ENCODE peak calls at places on chromosomes 2 and 18, in eight cellular contexts. One of them, this sample, is unnamed.

GRCh38 chr2:96329416-96329815 is 4.3 kb downstream of the ITPRIPL1 start:
- DNase-seq in foreskin fibroblast: peak
- DNase-seq in NCI-H748 treated with DMSO at 0.1 percent for 48 hours: no peak
- DNase-seq in tibial artery: no peak
- DNase-seq in H7: no peak
- DNase-seq in neuronal stem cell: no peak
- DNase-seq in posterior cingulate gyrus: no peak
- DNase-seq in activated CD8-positive, alpha-beta memory T cell treated with anti-CD3 and anti-CD28 coated beads, Interleukin-2, amount 50 U/mL, for 48 hours: no peak
- DNase-seq in this sample: peak

GRCh38 chr2:197307236-197307932 is 3.2 kb downstream of the ANKRD44 start:
- DNase-seq in foreskin fibroblast: no peak
- DNase-seq in NCI-H748 treated with DMSO at 0.1 percent for 48 hours: no peak
- DNase-seq in tibial artery: no peak
- DNase-seq in H7: no peak
- DNase-seq in neuronal stem cell: no peak
- DNase-seq in posterior cingulate gyrus: no peak
- DNase-seq in activated CD8-positive, alpha-beta memory T cell treated with anti-CD3 and anti-CD28 coated beads, Interleukin-2, amount 50 U/mL, for 48 hours: no peak
- DNase-seq in this sample: no peak

GRCh38 chr2:201696151-201696659 is 2.2 kb downstream of the MPP4 start:
- DNase-seq in foreskin fibroblast: peak
- DNase-seq in NCI-H748 treated with DMSO at 0.1 percent for 48 hours: no peak
- DNase-seq in tibial artery: no peak
- DNase-seq in H7: no peak
- DNase-seq in neuronal stem cell: no peak
- DNase-seq in posterior cingulate gyrus: no peak
- DNase-seq in activated CD8-positive, alpha-beta memory T cell treated with anti-CD3 and anti-CD28 coated beads, Interleukin-2, amount 50 U/mL, for 48 hours: no peak
- DNase-seq in this sample: peak

GRCh38 chr2:6865346-6866238 is at the start of gene CMPK2:
- DNase-seq in foreskin fibroblast: peak
- DNase-seq in NCI-H748 treated with DMSO at 0.1 percent for 48 hours: no peak
- DNase-seq in tibial artery: peak
- DNase-seq in H7: peak
- DNase-seq in neuronal stem cell: peak
- DNase-seq in posterior cingulate gyrus: peak
- DNase-seq in activated CD8-positive, alpha-beta memory T cell treated with anti-CD3 and anti-CD28 coated beads, Interleukin-2, amount 50 U/mL, for 48 hours: peak
- DNase-seq in this sample: peak

GRCh38 chr18:45521151-45521550 is 94.1 kb upstream of the SLC14A2 start:
- DNase-seq in foreskin fibroblast: peak
- DNase-seq in NCI-H748 treated with DMSO at 0.1 percent for 48 hours: no peak
- DNase-seq in tibial artery: no peak
- DNase-seq in H7: no peak
- DNase-seq in neuronal stem cell: no peak
- DNase-seq in posterior cingulate gyrus: no peak
- DNase-seq in activated CD8-positive, alpha-beta memory T cell treated with anti-CD3 and anti-CD28 coated beads, Interleukin-2, amount 50 U/mL, for 48 hours: no peak
- DNase-seq in this sample: peak

GRCh38 chr18:32612651-32613050 is 142.0 kb upstream of the GAREM1 start:
- DNase-seq in foreskin fibroblast: no peak
- DNase-seq in NCI-H748 treated with DMSO at 0.1 percent for 48 hours: peak
- DNase-seq in tibial artery: no peak
- DNase-seq in H7: no peak
- DNase-seq in neuronal stem cell: no peak
- DNase-seq in posterior cingulate gyrus: no peak
- DNase-seq in activated CD8-positive, alpha-beta memory T cell treated with anti-CD3 and anti-CD28 coated beads, Interleukin-2, amount 50 U/mL, for 48 hours: no peak
- DNase-seq in this sample: no peak

GRCh38 chr2:17615728-17616351 is 75.3 kb downstream of the VSNL1 start:
- DNase-seq in foreskin fibroblast: peak
- DNase-seq in NCI-H748 treated with DMSO at 0.1 percent for 48 hours: no peak
- DNase-seq in tibial artery: no peak
- DNase-seq in H7: no peak
- DNase-seq in neuronal stem cell: no peak
- DNase-seq in posterior cingulate gyrus: no peak
- DNase-seq in activated CD8-positive, alpha-beta memory T cell treated with anti-CD3 and anti-CD28 coated beads, Interleukin-2, amount 50 U/mL, for 48 hours: no peak
- DNase-seq in this sample: peak

GRCh38 chr2:204026294-204026693 is 89.7 kb downstream of the ICOS start:
- DNase-seq in foreskin fibroblast: no peak
- DNase-seq in NCI-H748 treated with DMSO at 0.1 percent for 48 hours: no peak
- DNase-seq in tibial artery: no peak
- DNase-seq in H7: peak
- DNase-seq in neuronal stem cell: no peak
- DNase-seq in posterior cingulate gyrus: no peak
- DNase-seq in activated CD8-positive, alpha-beta memory T cell treated with anti-CD3 and anti-CD28 coated beads, Interleukin-2, amount 50 U/mL, for 48 hours: no peak
- DNase-seq in this sample: no peak

GRCh38 chr2:236568068-236568921 is 1.3 kb upstream of the ACKR3 start:
- DNase-seq in foreskin fibroblast: peak
- DNase-seq in NCI-H748 treated with DMSO at 0.1 percent for 48 hours: no peak
- DNase-seq in tibial artery: peak
- DNase-seq in H7: peak
- DNase-seq in neuronal stem cell: no peak
- DNase-seq in posterior cingulate gyrus: no peak
- DNase-seq in activated CD8-positive, alpha-beta memory T cell treated with anti-CD3 and anti-CD28 coated beads, Interleukin-2, amount 50 U/mL, for 48 hours: peak
- DNase-seq in this sample: peak

GRCh38 chr2:98333922-98334321 is 12.3 kb upstream of the CNGA3 start:
- DNase-seq in foreskin fibroblast: peak
- DNase-seq in NCI-H748 treated with DMSO at 0.1 percent for 48 hours: no peak
- DNase-seq in tibial artery: no peak
- DNase-seq in H7: no peak
- DNase-seq in neuronal stem cell: no peak
- DNase-seq in posterior cingulate gyrus: no peak
- DNase-seq in activated CD8-positive, alpha-beta memory T cell treated with anti-CD3 and anti-CD28 coated beads, Interleukin-2, amount 50 U/mL, for 48 hours: no peak
- DNase-seq in this sample: peak

GRCh38 chr18:48923746-48924580 is 26.8 kb downstream of the SMAD7 start:
- DNase-seq in foreskin fibroblast: peak
- DNase-seq in NCI-H748 treated with DMSO at 0.1 percent for 48 hours: no peak
- DNase-seq in tibial artery: no peak
- DNase-seq in H7: no peak
- DNase-seq in neuronal stem cell: no peak
- DNase-seq in posterior cingulate gyrus: no peak
- DNase-seq in activated CD8-positive, alpha-beta memory T cell treated with anti-CD3 and anti-CD28 coated beads, Interleukin-2, amount 50 U/mL, for 48 hours: no peak
- DNase-seq in this sample: peak

GRCh38 chr2:14632133-14632936 is at the start of gene LRATD1:
- DNase-seq in foreskin fibroblast: peak
- DNase-seq in NCI-H748 treated with DMSO at 0.1 percent for 48 hours: peak
- DNase-seq in tibial artery: peak
- DNase-seq in H7: peak
- DNase-seq in neuronal stem cell: peak
- DNase-seq in posterior cingulate gyrus: peak
- DNase-seq in activated CD8-positive, alpha-beta memory T cell treated with anti-CD3 and anti-CD28 coated beads, Interleukin-2, amount 50 U/mL, for 48 hours: peak
- DNase-seq in this sample: peak

GRCh38 chr2:30232801-30233130 is 1.4 kb downstream of the LBH start:
- DNase-seq in foreskin fibroblast: no peak
- DNase-seq in NCI-H748 treated with DMSO at 0.1 percent for 48 hours: no peak
- DNase-seq in tibial artery: no peak
- DNase-seq in H7: no peak
- DNase-seq in neuronal stem cell: no peak
- DNase-seq in posterior cingulate gyrus: no peak
- DNase-seq in activated CD8-positive, alpha-beta memory T cell treated with anti-CD3 and anti-CD28 coated beads, Interleukin-2, amount 50 U/mL, for 48 hours: no peak
- DNase-seq in this sample: no peak

GRCh38 chr2:24883946-24884345 is 36.1 kb downstream of the ADCY3 start:
- DNase-seq in foreskin fibroblast: peak
- DNase-seq in NCI-H748 treated with DMSO at 0.1 percent for 48 hours: no peak
- DNase-seq in tibial artery: no peak
- DNase-seq in H7: no peak
- DNase-seq in neuronal stem cell: no peak
- DNase-seq in posterior cingulate gyrus: no peak
- DNase-seq in activated CD8-positive, alpha-beta memory T cell treated with anti-CD3 and anti-CD28 coated beads, Interleukin-2, amount 50 U/mL, for 48 hours: no peak
- DNase-seq in this sample: peak

GRCh38 chr18:8843005-8843404 is 137.6 kb downstream of the MTCL1 start:
- DNase-seq in foreskin fibroblast: no peak
- DNase-seq in NCI-H748 treated with DMSO at 0.1 percent for 48 hours: no peak
- DNase-seq in tibial artery: no peak
- DNase-seq in H7: no peak
- DNase-seq in neuronal stem cell: no peak
- DNase-seq in posterior cingulate gyrus: no peak
- DNase-seq in activated CD8-positive, alpha-beta memory T cell treated with anti-CD3 and anti-CD28 coated beads, Interleukin-2, amount 50 U/mL, for 48 hours: no peak
- DNase-seq in this sample: no peak

GRCh38 chr2:165743442-165743841 is 50.6 kb downstream of the GALNT3 start:
- DNase-seq in foreskin fibroblast: no peak
- DNase-seq in NCI-H748 treated with DMSO at 0.1 percent for 48 hours: no peak
- DNase-seq in tibial artery: no peak
- DNase-seq in H7: no peak
- DNase-seq in neuronal stem cell: no peak
- DNase-seq in posterior cingulate gyrus: no peak
- DNase-seq in activated CD8-positive, alpha-beta memory T cell treated with anti-CD3 and anti-CD28 coated beads, Interleukin-2, amount 50 U/mL, for 48 hours: no peak
- DNase-seq in this sample: no peak

This sample was measured in adipocyte.